ENCODE peak calls at places on chromosomes 12 and 14, in six cellular contexts. One of them, this sample, is unnamed.

GRCh38 chr12:132397934-132398385 is 68.6 kb upstream of the GALNT9 start:
- DNase-seq in neural progenitor cell: no peak
- DNase-seq in OCI-LY7: no peak
- DNase-seq in HCT116: no peak
- DNase-seq in hepatocyte: no peak
- DNase-seq in PC-3: no peak
- DNase-seq in this sample: no peak

GRCh38 chr14:54399560-54399959 is 2.8 kb downstream of the CDKN3 start:
- DNase-seq in hepatocyte: no peak
- DNase-seq in PC-3: no peak
- DNase-seq in OCI-LY7: no peak
- DNase-seq in neural progenitor cell: no peak
- DNase-seq in HCT116: no peak
- DNase-seq in this sample: no peak

GRCh38 chr12:121534495-121535148 is 46.2 kb downstream of the KDM2B start:
- DNase-seq in OCI-LY7: peak; percentile 18
- DNase-seq in PC-3: no peak
- DNase-seq in neural progenitor cell: peak; percentile 16
- DNase-seq in HCT116: no peak
- DNase-seq in hepatocyte: no peak
- DNase-seq in this sample: peak; percentile 25

GRCh38 chr14:68460541-68460940 is 332.3 kb downstream of the ZFP36L1 start:
- DNase-seq in neural progenitor cell: no peak
- DNase-seq in hepatocyte: no peak
- DNase-seq in PC-3: no peak
- DNase-seq in OCI-LY7: no peak
- DNase-seq in HCT116: no peak
- DNase-seq in this sample: no peak

GRCh38 chr12:12701457-12701856 is 5.5 kb upstream of the GPR19 start:
- DNase-seq in hepatocyte: no peak
- DNase-seq in PC-3: no peak
- DNase-seq in OCI-LY7: no peak
- DNase-seq in neural progenitor cell: peak; percentile 85
- DNase-seq in HCT116: no peak
- DNase-seq in this sample: no peak

GRCh38 chr14:74906923-74907620 is 16.0 kb downstream of the RPS6KL1 start:
- DNase-seq in neural progenitor cell: no peak
- DNase-seq in hepatocyte: no peak
- DNase-seq in OCI-LY7: no peak
- DNase-seq in PC-3: no peak
- DNase-seq in HCT116: no peak
- DNase-seq in this sample: no peak

GRCh38 chr12:79848321-79848720 is 86.6 kb downstream of the PPP1R12A start:
- DNase-seq in HCT116: no peak
- DNase-seq in PC-3: no peak
- DNase-seq in neural progenitor cell: no peak
- DNase-seq in hepatocyte: peak; percentile 20
- DNase-seq in OCI-LY7: no peak
- DNase-seq in this sample: no peak

GRCh38 chr12:89059721-89060120 is 292.6 kb downstream of the DUSP6 start:
- DNase-seq in PC-3: no peak
- DNase-seq in OCI-LY7: no peak
- DNase-seq in HCT116: no peak
- DNase-seq in neural progenitor cell: peak; percentile 41
- DNase-seq in hepatocyte: no peak
- DNase-seq in this sample: no peak

GRCh38 chr14:35034440-35034833 is 11.6 kb upstream of the FAM177A1 start:
- DNase-seq in HCT116: no peak
- DNase-seq in OCI-LY7: peak; percentile 16
- DNase-seq in hepatocyte: no peak
- DNase-seq in neural progenitor cell: no peak
- DNase-seq in PC-3: no peak
- DNase-seq in this sample: no peak

GRCh38 chr12:12558291-12558690 is 4.4 kb downstream of the DUSP16 start:
- DNase-seq in PC-3: no peak
- DNase-seq in hepatocyte: no peak
- DNase-seq in HCT116: no peak
- DNase-seq in OCI-LY7: no peak
- DNase-seq in neural progenitor cell: no peak
- DNase-seq in this sample: no peak

GRCh38 chr14:57390806-57391562 is 598 bp downstream of the NAA30 start:
- DNase-seq in hepatocyte: peak; percentile 57
- DNase-seq in OCI-LY7: peak; percentile 52
- DNase-seq in neural progenitor cell: peak; percentile 65
- DNase-seq in HCT116: no peak
- DNase-seq in PC-3: peak; percentile 61
- DNase-seq in this sample: peak; percentile 11

GRCh38 chr14:104072586-104072985 is 12.9 kb upstream of the ASPG start:
- DNase-seq in PC-3: peak; percentile 44
- DNase-seq in hepatocyte: no peak
- DNase-seq in HCT116: no peak
- DNase-seq in OCI-LY7: no peak
- DNase-seq in neural progenitor cell: no peak
- DNase-seq in this sample: no peak

GRCh38 chr12:98066251-98066650 is 449.1 kb upstream of the TMPO start:
- DNase-seq in HCT116: no peak
- DNase-seq in neural progenitor cell: no peak
- DNase-seq in hepatocyte: no peak
- DNase-seq in PC-3: no peak
- DNase-seq in OCI-LY7: no peak
- DNase-seq in this sample: no peak

GRCh38 chr12:29499235-29499634 is 1.7 kb upstream of the OVCH1 start:
- DNase-seq in OCI-LY7: no peak
- DNase-seq in PC-3: no peak
- DNase-seq in hepatocyte: no peak
- DNase-seq in HCT116: no peak
- DNase-seq in neural progenitor cell: no peak
- DNase-seq in this sample: no peak

GRCh38 chr14:77376380-77376770 is 519 bp downstream of the TMED8 start:
- DNase-seq in PC-3: peak; percentile 27
- DNase-seq in HCT116: no peak
- DNase-seq in neural progenitor cell: peak; percentile 43
- DNase-seq in hepatocyte: no peak
- DNase-seq in OCI-LY7: peak; percentile 44
- DNase-seq in this sample: peak; percentile 18

GRCh38 chr14:97584528-97584927 is 787.3 kb downstream of the VRK1 start:
- DNase-seq in HCT116: peak; percentile 8
- DNase-seq in PC-3: no peak
- DNase-seq in hepatocyte: no peak
- DNase-seq in OCI-LY7: no peak
- DNase-seq in neural progenitor cell: no peak
- DNase-seq in this sample: no peak

DNA sequence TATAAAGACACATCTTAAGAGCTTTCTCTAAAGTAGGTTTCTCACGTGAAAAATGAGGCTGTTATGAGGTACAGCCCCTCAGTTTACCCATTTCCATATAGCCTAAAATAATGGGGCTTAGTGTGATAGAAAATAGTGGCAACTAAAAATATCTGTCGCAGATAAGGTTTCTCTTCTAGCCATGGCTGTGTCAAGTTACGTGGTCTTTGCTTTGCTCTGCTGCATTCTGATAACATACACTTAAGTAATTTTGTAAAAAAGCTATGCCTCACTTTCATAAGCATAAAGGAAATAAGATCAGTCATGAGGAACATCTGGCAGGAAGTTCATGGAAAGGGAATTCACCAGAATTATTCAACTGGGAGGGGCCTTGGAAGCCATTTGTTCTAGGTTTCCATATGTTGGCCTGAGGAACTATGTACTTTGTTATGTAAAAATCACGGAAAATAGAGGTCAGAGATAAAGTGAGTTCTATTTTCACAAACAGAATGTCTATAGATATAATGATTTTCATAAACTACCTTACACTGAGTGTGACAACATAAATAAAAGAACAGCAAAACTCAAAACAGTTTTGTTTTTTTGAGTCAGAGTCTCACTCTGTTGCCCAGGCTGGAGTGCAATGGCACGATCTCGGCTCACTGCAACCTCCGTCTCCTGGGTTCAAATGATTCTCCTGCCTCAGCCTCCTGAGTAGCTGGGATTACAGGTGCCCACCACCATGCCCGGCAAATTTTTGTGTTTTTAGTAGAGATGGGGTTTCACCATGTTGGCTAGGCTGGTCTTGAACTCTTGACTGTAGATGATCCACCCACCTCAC is 195.6 kb upstream of the KRR1 start:
- DNase-seq in hepatocyte: no peak
- DNase-seq in OCI-LY7: no peak
- DNase-seq in PC-3: no peak
- DNase-seq in HCT116: no peak
- DNase-seq in neural progenitor cell: no peak
- DNase-seq in this sample: no peak
- H3K4me2 ChIP-seq in hepatocyte: peak overlapping the region; percentile 30
- H3K4me2 ChIP-seq in OCI-LY7: no peak overlapping the region
- H3K4me2 ChIP-seq in PC-3: no peak overlapping the region
- H3K4me2 ChIP-seq in HCT116: peak overlapping the region; percentile 45
- H3K4me2 ChIP-seq in neural progenitor cell: no peak overlapping the region
- H3K4me2 ChIP-seq in this sample: no peak overlapping the region

GRCh38 chr12:78245111-78245510 is 414.4 kb downstream of the NAV3 start:
- DNase-seq in hepatocyte: no peak
- DNase-seq in PC-3: no peak
- DNase-seq in neural progenitor cell: no peak
- DNase-seq in HCT116: no peak
- DNase-seq in OCI-LY7: no peak
- DNase-seq in this sample: no peak

GRCh38 chr12:78248321-78248720 is 417.6 kb downstream of the NAV3 start:
- DNase-seq in PC-3: no peak
- DNase-seq in neural progenitor cell: no peak
- DNase-seq in HCT116: no peak
- DNase-seq in OCI-LY7: no peak
- DNase-seq in hepatocyte: no peak
- DNase-seq in this sample: no peak

DNA sequence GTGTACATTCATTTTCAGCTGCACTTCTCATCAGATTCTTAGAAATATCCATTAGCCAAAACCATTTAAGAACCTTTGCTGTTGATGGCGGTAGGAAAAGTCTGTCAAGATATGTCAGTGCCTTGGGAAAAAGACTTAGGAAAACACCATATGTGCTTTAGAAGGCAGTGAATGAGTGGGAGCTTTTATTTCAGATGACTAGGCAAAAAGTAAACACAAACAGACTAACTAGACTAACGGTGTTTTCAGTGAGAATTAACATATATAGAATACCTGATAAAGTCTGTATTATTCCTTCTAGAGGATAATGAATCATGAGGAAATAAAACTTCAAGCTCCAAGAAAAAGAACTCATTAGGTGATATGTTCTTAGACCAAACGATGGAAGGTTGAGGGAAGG is 418.9 kb downstream of the NAV3 start:
- DNase-seq in hepatocyte: no peak
- DNase-seq in PC-3: peak; percentile 37
- DNase-seq in HCT116: no peak
- DNase-seq in neural progenitor cell: no peak
- DNase-seq in OCI-LY7: no peak
- DNase-seq in this sample: no peak
- H3K4me1 ChIP-seq in hepatocyte: no peaks in the 10 kb centered on the region
- H3K4me1 ChIP-seq in PC-3: peaks cover 6% of the 10 kb centered on the region
- H3K4me1 ChIP-seq in HCT116: no peaks in the 10 kb centered on the region
- H3K4me1 ChIP-seq in neural progenitor cell: peaks cover 7% of the 10 kb centered on the region
- H3K4me1 ChIP-seq in OCI-LY7: no peaks in the 10 kb centered on the region
- H3K4me1 ChIP-seq in this sample: no peaks in the 10 kb centered on the region

DNA sequence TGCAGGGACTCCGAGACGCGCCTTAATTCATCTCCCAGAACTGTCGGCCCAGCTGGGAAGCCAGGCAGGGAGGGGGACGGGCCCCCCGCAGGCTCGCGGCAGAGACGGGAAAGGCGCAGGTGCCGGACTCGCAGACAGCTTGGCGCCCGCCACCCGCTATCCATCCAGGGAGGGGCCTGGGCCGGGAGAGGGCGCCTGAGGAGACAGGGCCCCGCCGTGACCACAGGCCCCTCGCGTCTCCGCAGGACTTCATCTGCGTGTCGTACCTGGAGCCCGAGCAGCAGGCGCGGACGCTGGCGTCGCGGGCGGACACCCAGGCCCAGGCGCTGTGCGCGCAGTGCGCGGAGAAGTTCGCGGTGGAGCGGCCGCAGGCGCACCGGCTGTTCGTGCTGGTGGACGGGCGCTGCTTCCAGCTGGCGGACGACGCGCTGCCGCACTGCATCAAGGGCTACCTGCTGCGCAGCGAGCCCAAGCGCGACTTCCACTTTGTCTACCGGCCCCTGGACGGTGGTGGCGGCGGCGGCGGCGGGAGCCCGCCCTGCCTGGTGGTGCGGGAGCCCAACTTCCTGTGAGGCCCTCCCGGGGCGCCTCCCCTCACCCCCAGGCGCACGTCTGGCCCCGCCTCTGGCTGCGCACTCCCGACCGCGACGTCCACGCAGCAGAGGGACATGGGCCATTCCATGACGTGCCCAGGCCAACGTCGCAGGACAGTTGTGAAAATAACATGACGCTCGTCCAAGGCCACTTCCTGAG is 60.6 kb downstream of the LGMN start:
- DNase-seq in hepatocyte: peak; percentile 56
- DNase-seq in neural progenitor cell: peak; percentile 76
- DNase-seq in OCI-LY7: no peak
- DNase-seq in PC-3: no peak
- DNase-seq in HCT116: no peak
- DNase-seq in this sample: no peak
- TF ChIP-seq EZH2phosphoT487 in hepatocyte: no peak
- TF ChIP-seq EZH2phosphoT487 in neural progenitor cell: peak; percentile 56
- TF ChIP-seq EZH2phosphoT487 in OCI-LY7: no peak
- TF ChIP-seq EZH2phosphoT487 in PC-3: no peak
- TF ChIP-seq EZH2phosphoT487 in HCT116: no peak
- TF ChIP-seq EZH2phosphoT487 in this sample: no peak

DNA sequence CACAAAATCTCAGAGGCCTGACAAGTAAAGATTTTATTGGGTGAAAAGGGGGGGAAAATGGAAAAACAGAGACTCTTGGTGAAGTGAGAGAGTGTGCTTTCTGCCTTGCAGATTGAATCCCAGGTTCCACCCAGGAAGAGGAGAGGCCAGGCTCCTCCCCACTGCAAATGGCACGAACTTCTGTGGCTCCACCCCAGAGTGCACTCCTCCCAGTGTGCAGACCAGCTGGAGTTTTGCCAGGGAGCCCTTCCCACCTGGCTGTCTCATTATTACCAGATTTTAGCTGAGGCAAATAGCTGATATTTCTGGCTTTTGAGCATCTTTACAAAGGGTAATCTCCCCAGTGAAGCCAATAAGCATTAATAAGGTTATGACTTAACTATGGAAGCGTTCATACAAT is 51.9 kb downstream of the TESPA1 start:
- DNase-seq in hepatocyte: no peak
- DNase-seq in neural progenitor cell: no peak
- DNase-seq in OCI-LY7: no peak
- DNase-seq in PC-3: peak; percentile 41
- DNase-seq in HCT116: no peak
- DNase-seq in this sample: no peak
- H3K4me2 ChIP-seq in hepatocyte: no peak overlapping the region
- H3K4me2 ChIP-seq in neural progenitor cell: no peak overlapping the region
- H3K4me2 ChIP-seq in OCI-LY7: no peak overlapping the region
- H3K4me2 ChIP-seq in PC-3: peak overlapping the region; percentile 69
- H3K4me2 ChIP-seq in HCT116: peak overlapping the region; percentile 37
- H3K4me2 ChIP-seq in this sample: no peak overlapping the region

GRCh38 chr14:99563749-99564129 is 40.3 kb downstream of the CCDC85C start:
- DNase-seq in PC-3: no peak
- DNase-seq in hepatocyte: no peak
- DNase-seq in OCI-LY7: no peak
- DNase-seq in HCT116: no peak
- DNase-seq in neural progenitor cell: no peak
- DNase-seq in this sample: no peak
- H3K4me1 ChIP-seq in PC-3: peaks cover 59% of the 10 kb centered on the region
- H3K4me1 ChIP-seq in hepatocyte: peaks cover 70% of the 10 kb centered on the region
- H3K4me1 ChIP-seq in OCI-LY7: no peaks in the 10 kb centered on the region
- H3K4me1 ChIP-seq in HCT116: peaks cover 43% of the 10 kb centered on the region
- H3K4me1 ChIP-seq in neural progenitor cell: peaks cover 63% of the 10 kb centered on the region
- H3K4me1 ChIP-seq in this sample: no peaks in the 10 kb centered on the region

GRCh38 chr12:124453419-124454351 is 113.7 kb downstream of the NCOR2 start:
- DNase-seq in neural progenitor cell: no peak
- DNase-seq in HCT116: peak; percentile 85
- DNase-seq in PC-3: peak; percentile 91
- DNase-seq in hepatocyte: no peak
- DNase-seq in OCI-LY7: peak; percentile 74
- DNase-seq in this sample: peak; percentile 74
- TF ChIP-seq EZH2phosphoT487 in neural progenitor cell: no peak
- TF ChIP-seq EZH2phosphoT487 in HCT116: no peak
- TF ChIP-seq EZH2phosphoT487 in PC-3: no peak
- TF ChIP-seq EZH2phosphoT487 in hepatocyte: no peak
- TF ChIP-seq EZH2phosphoT487 in OCI-LY7: no peak
- TF ChIP-seq EZH2phosphoT487 in this sample: no peak